ENCODE peak calls at places on chromosome 13, in five cellular contexts. Z is thoracic aorta, K is endothelial cell, I is kidney epithelial cell, Q is ovary. D is an unnamed sample.

GRCh38 chr13:41085961-41086360 is 24.7 kb downstream of the WBP4 start:
- DNase-seq in Z (no peak), K (no peak), I (no peak), Q (no peak), D (no peak)

GRCh38 chr13:24671367-24672117 is 8.7 kb upstream of the ATP12A start:
- DNase-seq in Z (no peak), K (peak), I (peak), Q (no peak), D (no peak)

GRCh38 chr13:79646880-79647279 is 165.9 kb downstream of the NDFIP2 start:
- DNase-seq in Z (no peak), K (no peak), I (no peak), Q (no peak), D (no peak)

GRCh38 chr13:113630296-113630695 is 27.7 kb downstream of the ATP4B start:
- DNase-seq in Z (no peak), K (no peak), I (no peak), Q (no peak), D (no peak)

GRCh38 chr13:99687728-99688397 is 186.6 kb downstream of the TM9SF2 start:
- DNase-seq in Z (no peak), K (no peak), I (peak), Q (no peak), D (no peak)

GRCh38 chr13:47252627-47253026 is 355.8 kb upstream of the HTR2A start:
- DNase-seq in Z (no peak), K (no peak), I (no peak), Q (no peak), D (no peak)

GRCh38 chr13:30846311-30846710 is 59.8 kb upstream of the MEDAG start:
- DNase-seq in Z (no peak), K (no peak), I (no peak), Q (no peak), D (no peak)

GRCh38 chr13:23848639-23849282 is 40.4 kb downstream of the MIPEP start:
- DNase-seq in Z (no peak), K (no peak), I (no peak), Q (no peak), D (no peak)

GRCh38 chr13:73898899-73899298 is 235.3 kb downstream of the KLF12 start:
- DNase-seq in Z (no peak), K (no peak), I (no peak), Q (no peak), D (no peak)
- TF ChIP-seq CTCF in Z (no peak), K (no peak), I (no peak), Q (no peak), D (no peak)

DNA sequence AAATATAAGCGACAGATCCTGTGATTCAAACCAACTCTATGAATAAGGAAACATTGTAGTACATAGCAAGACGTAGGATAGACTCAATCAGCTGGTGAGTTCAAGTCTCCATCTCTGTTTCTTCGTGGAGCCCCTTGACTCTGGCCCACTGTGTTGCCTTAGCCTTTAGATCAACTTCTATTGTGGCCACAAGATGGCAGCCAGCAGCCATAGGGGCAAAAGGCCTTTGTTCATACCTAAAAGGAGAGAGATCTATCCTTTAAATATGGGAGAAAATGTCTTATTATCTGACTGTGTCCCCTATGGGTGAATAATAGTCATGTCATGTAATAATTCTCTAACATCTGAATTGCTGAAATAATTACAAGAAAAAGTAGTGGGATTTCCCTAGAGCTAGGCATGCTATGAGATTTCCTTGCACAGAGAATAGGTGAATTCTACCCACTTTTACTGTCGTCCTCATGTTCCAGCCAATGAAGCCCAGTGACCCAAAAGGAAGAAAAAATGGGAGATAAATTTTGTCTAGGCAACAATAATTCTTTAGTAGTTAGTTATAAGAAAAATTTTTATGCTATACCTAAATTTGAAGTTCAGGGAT is 129.4 kb downstream of the PCDH20 start:
- DNase-seq in Z (no peak), K (peak), I (no peak), Q (no peak), D (no peak)
- TF ChIP-seq CTCF in Z (no peak), K (peak), I (peak), Q (no peak), D (peak)

GRCh38 chr13:62357887-62358645 is 942.4 kb upstream of the PCDH20 start:
- DNase-seq in Z (no peak), K (peak), I (peak), Q (no peak), D (peak)
- TF ChIP-seq CTCF in Z (no peak), K (peak), I (peak), Q (no peak), D (peak)

GRCh38 chr13:87553142-87553541 is 118.0 kb upstream of the SLITRK5 start:
- DNase-seq in Z (no peak), K (no peak), I (no peak), Q (no peak), D (no peak)
- TF ChIP-seq CTCF in Z (no peak), K (no peak), I (no peak), Q (no peak), D (no peak)

D was measured in nephron progenitor cell.